ENCODE peak calls at places on chromosomes 1 and 21, in ten cellular contexts. One of them, this sample, is unnamed.

GRCh38 chr1:91098299-91098901 is 76.6 kb upstream of the ZNF644 start:
- DNase-seq in left colon: no peak
- DNase-seq in GF-D8: no peak
- DNase-seq in naive B cell: no peak
- DNase-seq in OCI-LY7: no peak
- DNase-seq in stimulated activated CD4-positive, alpha-beta T cell treated with anti-CD3 and anti-CD28 coated beads, Interleukin-12 subunit alpha, Interleukin-12 subunit beta, amount 100 ng/mL, for 4 hours: no peak
- DNase-seq in fibroblast of lung: peak; percentile 10
- DNase-seq in T-cell: no peak
- DNase-seq in GM23248: no peak
- DNase-seq in HS-27A: peak; percentile 14
- DNase-seq in this sample: no peak

GRCh38 chr1:114666954-114667353 is 2.9 kb downstream of the DENND2C start:
- DNase-seq in T-cell: no peak
- DNase-seq in fibroblast of lung: no peak
- DNase-seq in GF-D8: no peak
- DNase-seq in naive B cell: no peak
- DNase-seq in HS-27A: no peak
- DNase-seq in stimulated activated CD4-positive, alpha-beta T cell treated with anti-CD3 and anti-CD28 coated beads, Interleukin-12 subunit alpha, Interleukin-12 subunit beta, amount 100 ng/mL, for 4 hours: no peak
- DNase-seq in OCI-LY7: no peak
- DNase-seq in left colon: no peak
- DNase-seq in GM23248: no peak
- DNase-seq in this sample: no peak

GRCh38 chr1:174580801-174581200 is 133.0 kb downstream of the GPR52 start:
- DNase-seq in fibroblast of lung: peak; percentile 21
- DNase-seq in GM23248: no peak
- DNase-seq in HS-27A: no peak
- DNase-seq in stimulated activated CD4-positive, alpha-beta T cell treated with anti-CD3 and anti-CD28 coated beads, Interleukin-12 subunit alpha, Interleukin-12 subunit beta, amount 100 ng/mL, for 4 hours: no peak
- DNase-seq in left colon: no peak
- DNase-seq in naive B cell: no peak
- DNase-seq in T-cell: no peak
- DNase-seq in OCI-LY7: no peak
- DNase-seq in GF-D8: no peak
- DNase-seq in this sample: no peak

GRCh38 chr1:204102719-204103118 is 29.8 kb downstream of the SOX13 start:
- DNase-seq in left colon: no peak
- DNase-seq in OCI-LY7: no peak
- DNase-seq in fibroblast of lung: peak; percentile 19
- DNase-seq in GF-D8: no peak
- DNase-seq in HS-27A: no peak
- DNase-seq in T-cell: no peak
- DNase-seq in naive B cell: no peak
- DNase-seq in GM23248: peak; percentile 43
- DNase-seq in stimulated activated CD4-positive, alpha-beta T cell treated with anti-CD3 and anti-CD28 coated beads, Interleukin-12 subunit alpha, Interleukin-12 subunit beta, amount 100 ng/mL, for 4 hours: no peak
- DNase-seq in this sample: no peak

GRCh38 chr1:53893999-53894636 is at the start of gene DIO1:
- DNase-seq in naive B cell: no peak
- DNase-seq in T-cell: no peak
- DNase-seq in left colon: no peak
- DNase-seq in OCI-LY7: no peak
- DNase-seq in GF-D8: no peak
- DNase-seq in stimulated activated CD4-positive, alpha-beta T cell treated with anti-CD3 and anti-CD28 coated beads, Interleukin-12 subunit alpha, Interleukin-12 subunit beta, amount 100 ng/mL, for 4 hours: no peak
- DNase-seq in GM23248: no peak
- DNase-seq in fibroblast of lung: no peak
- DNase-seq in HS-27A: no peak
- DNase-seq in this sample: no peak

GRCh38 chr1:15911141-15911540 is 63.6 kb downstream of the SPEN start:
- DNase-seq in T-cell: no peak
- DNase-seq in HS-27A: no peak
- DNase-seq in stimulated activated CD4-positive, alpha-beta T cell treated with anti-CD3 and anti-CD28 coated beads, Interleukin-12 subunit alpha, Interleukin-12 subunit beta, amount 100 ng/mL, for 4 hours: no peak
- DNase-seq in GM23248: no peak
- DNase-seq in GF-D8: no peak
- DNase-seq in left colon: no peak
- DNase-seq in fibroblast of lung: no peak
- DNase-seq in naive B cell: no peak
- DNase-seq in OCI-LY7: no peak
- DNase-seq in this sample: no peak

GRCh38 chr1:176603696-176604095 is 140.7 kb downstream of the PAPPA2 start:
- DNase-seq in OCI-LY7: no peak
- DNase-seq in GF-D8: no peak
- DNase-seq in naive B cell: no peak
- DNase-seq in T-cell: no peak
- DNase-seq in fibroblast of lung: no peak
- DNase-seq in HS-27A: no peak
- DNase-seq in stimulated activated CD4-positive, alpha-beta T cell treated with anti-CD3 and anti-CD28 coated beads, Interleukin-12 subunit alpha, Interleukin-12 subunit beta, amount 100 ng/mL, for 4 hours: no peak
- DNase-seq in GM23248: no peak
- DNase-seq in left colon: no peak
- DNase-seq in this sample: no peak

GRCh38 chr1:93080424-93080823 is 1.3 kb downstream of the MTF2 start:
- DNase-seq in OCI-LY7: peak; percentile 86
- DNase-seq in T-cell: no peak
- DNase-seq in stimulated activated CD4-positive, alpha-beta T cell treated with anti-CD3 and anti-CD28 coated beads, Interleukin-12 subunit alpha, Interleukin-12 subunit beta, amount 100 ng/mL, for 4 hours: no peak
- DNase-seq in naive B cell: peak; percentile 43
- DNase-seq in fibroblast of lung: peak; percentile 77
- DNase-seq in HS-27A: no peak
- DNase-seq in GM23248: peak; percentile 85
- DNase-seq in left colon: no peak
- DNase-seq in GF-D8: peak; percentile 50
- DNase-seq in this sample: no peak

GRCh38 chr1:103265551-103265950 is 157.2 kb upstream of the COL11A1 start:
- DNase-seq in OCI-LY7: no peak
- DNase-seq in naive B cell: no peak
- DNase-seq in HS-27A: peak; percentile 91
- DNase-seq in left colon: no peak
- DNase-seq in GM23248: peak; percentile 27
- DNase-seq in GF-D8: no peak
- DNase-seq in stimulated activated CD4-positive, alpha-beta T cell treated with anti-CD3 and anti-CD28 coated beads, Interleukin-12 subunit alpha, Interleukin-12 subunit beta, amount 100 ng/mL, for 4 hours: no peak
- DNase-seq in fibroblast of lung: peak; percentile 82
- DNase-seq in T-cell: no peak
- DNase-seq in this sample: no peak

GRCh38 chr1:186491351-186491750 is 30.4 kb upstream of the PDC start:
- DNase-seq in GF-D8: no peak
- DNase-seq in GM23248: no peak
- DNase-seq in stimulated activated CD4-positive, alpha-beta T cell treated with anti-CD3 and anti-CD28 coated beads, Interleukin-12 subunit alpha, Interleukin-12 subunit beta, amount 100 ng/mL, for 4 hours: no peak
- DNase-seq in HS-27A: no peak
- DNase-seq in T-cell: no peak
- DNase-seq in fibroblast of lung: no peak
- DNase-seq in OCI-LY7: no peak
- DNase-seq in left colon: no peak
- DNase-seq in naive B cell: no peak
- DNase-seq in this sample: no peak

GRCh38 chr1:157597959-157598667 is at the start of gene FCRL4:
- DNase-seq in HS-27A: no peak
- DNase-seq in left colon: no peak
- DNase-seq in stimulated activated CD4-positive, alpha-beta T cell treated with anti-CD3 and anti-CD28 coated beads, Interleukin-12 subunit alpha, Interleukin-12 subunit beta, amount 100 ng/mL, for 4 hours: no peak
- DNase-seq in GM23248: no peak
- DNase-seq in T-cell: no peak
- DNase-seq in naive B cell: peak; percentile 40
- DNase-seq in OCI-LY7: peak; percentile 51
- DNase-seq in GF-D8: no peak
- DNase-seq in fibroblast of lung: no peak
- DNase-seq in this sample: no peak

GRCh38 chr21:32520885-32521735 is 64.2 kb downstream of the TCP10L start:
- DNase-seq in GF-D8: no peak
- DNase-seq in left colon: peak; percentile 68
- DNase-seq in naive B cell: no peak
- DNase-seq in T-cell: no peak
- DNase-seq in GM23248: peak; percentile 98
- DNase-seq in OCI-LY7: no peak
- DNase-seq in fibroblast of lung: peak; percentile 96
- DNase-seq in stimulated activated CD4-positive, alpha-beta T cell treated with anti-CD3 and anti-CD28 coated beads, Interleukin-12 subunit alpha, Interleukin-12 subunit beta, amount 100 ng/mL, for 4 hours: no peak
- DNase-seq in HS-27A: peak; percentile 90
- DNase-seq in this sample: no peak

GRCh38 chr1:153345187-153346066 is 3.2 kb downstream of the PGLYRP4 start:
- DNase-seq in stimulated activated CD4-positive, alpha-beta T cell treated with anti-CD3 and anti-CD28 coated beads, Interleukin-12 subunit alpha, Interleukin-12 subunit beta, amount 100 ng/mL, for 4 hours: no peak
- DNase-seq in fibroblast of lung: no peak
- DNase-seq in naive B cell: no peak
- DNase-seq in GM23248: no peak
- DNase-seq in OCI-LY7: no peak
- DNase-seq in left colon: no peak
- DNase-seq in GF-D8: no peak
- DNase-seq in T-cell: no peak
- DNase-seq in HS-27A: no peak
- DNase-seq in this sample: peak; percentile 55

This sample was measured in activated CD8-positive, alpha-beta memory T cell treated with anti-CD3 and anti-CD28 coated beads for 24 hours.